ENCODE peak calls at places on chromosome 9, in nine cellular contexts. One of them, this sample, is unnamed.
A peak's percentile ranks its signal among the peaks of the same experiment; 100 is the strongest.

GRCh38 chr9:18061856-18062255 is 412.1 kb upstream of the ADAMTSL1 start:
- DNase-seq in CD8-positive, alpha-beta T cell: no peak
- DNase-seq in NCI-H774: no peak
- DNase-seq in posterior vena cava: no peak
- DNase-seq in COR-L47: no peak
- DNase-seq in activated CD4-positive, alpha-beta memory T cell treated with anti-CD3 and anti-CD28 coated beads for 36 hours: no peak
- DNase-seq in NCI-H2081: no peak
- DNase-seq in GM19239: no peak
- DNase-seq in heart left ventricle: no peak
- DNase-seq in this sample: no peak

GRCh38 chr9:124403246-124403645 is 12.0 kb downstream of the PSMB7 start:
- DNase-seq in NCI-H774: no peak
- DNase-seq in activated CD4-positive, alpha-beta memory T cell treated with anti-CD3 and anti-CD28 coated beads for 36 hours: no peak
- DNase-seq in heart left ventricle: no peak
- DNase-seq in GM19239: no peak
- DNase-seq in CD8-positive, alpha-beta T cell: no peak
- DNase-seq in NCI-H2081: no peak
- DNase-seq in posterior vena cava: no peak
- DNase-seq in COR-L47: no peak
- DNase-seq in this sample: no peak

GRCh38 chr9:130713286-130713975 is 19.9 kb downstream of the EXOSC2 start:
- DNase-seq in activated CD4-positive, alpha-beta memory T cell treated with anti-CD3 and anti-CD28 coated beads for 36 hours: no peak
- DNase-seq in heart left ventricle: no peak
- DNase-seq in NCI-H2081: no peak
- DNase-seq in posterior vena cava: no peak
- DNase-seq in COR-L47: no peak
- DNase-seq in GM19239: no peak
- DNase-seq in CD8-positive, alpha-beta T cell: no peak
- DNase-seq in NCI-H774: no peak
- DNase-seq in this sample: no peak

GRCh38 chr9:76657265-76657664 is 107.0 kb upstream of the PCA3 start:
- DNase-seq in CD8-positive, alpha-beta T cell: no peak
- DNase-seq in posterior vena cava: no peak
- DNase-seq in NCI-H774: no peak
- DNase-seq in GM19239: no peak
- DNase-seq in COR-L47: no peak
- DNase-seq in NCI-H2081: no peak
- DNase-seq in activated CD4-positive, alpha-beta memory T cell treated with anti-CD3 and anti-CD28 coated beads for 36 hours: no peak
- DNase-seq in heart left ventricle: no peak
- DNase-seq in this sample: no peak

GRCh38 chr9:81685763-81686613 is 3.4 kb downstream of the TLE1 start:
- DNase-seq in CD8-positive, alpha-beta T cell: no peak
- DNase-seq in COR-L47: no peak
- DNase-seq in heart left ventricle: no peak
- DNase-seq in NCI-H774: no peak
- DNase-seq in posterior vena cava: no peak
- DNase-seq in NCI-H2081: peak; percentile 37
- DNase-seq in activated CD4-positive, alpha-beta memory T cell treated with anti-CD3 and anti-CD28 coated beads for 36 hours: no peak
- DNase-seq in GM19239: no peak
- DNase-seq in this sample: no peak

GRCh38 chr9:81609782-81610738 is 79.3 kb downstream of the TLE1 start:
- DNase-seq in COR-L47: no peak
- DNase-seq in NCI-H774: no peak
- DNase-seq in GM19239: no peak
- DNase-seq in CD8-positive, alpha-beta T cell: no peak
- DNase-seq in activated CD4-positive, alpha-beta memory T cell treated with anti-CD3 and anti-CD28 coated beads for 36 hours: no peak
- DNase-seq in posterior vena cava: no peak
- DNase-seq in NCI-H2081: no peak
- DNase-seq in heart left ventricle: no peak
- DNase-seq in this sample: no peak

GRCh38 chr9:125867752-125868400 is 120.7 kb downstream of the PBX3 start:
- DNase-seq in NCI-H2081: peak; percentile 27
- DNase-seq in heart left ventricle: no peak
- DNase-seq in COR-L47: peak; percentile 10
- DNase-seq in activated CD4-positive, alpha-beta memory T cell treated with anti-CD3 and anti-CD28 coated beads for 36 hours: no peak
- DNase-seq in posterior vena cava: no peak
- DNase-seq in CD8-positive, alpha-beta T cell: no peak
- DNase-seq in GM19239: no peak
- DNase-seq in NCI-H774: no peak
- DNase-seq in this sample: no peak

GRCh38 chr9:19127881-19128719 is 808 bp upstream of the PLIN2 start:
- DNase-seq in posterior vena cava: peak; percentile 86
- DNase-seq in CD8-positive, alpha-beta T cell: peak; percentile 68
- DNase-seq in NCI-H774: no peak
- DNase-seq in activated CD4-positive, alpha-beta memory T cell treated with anti-CD3 and anti-CD28 coated beads for 36 hours: peak; percentile 48
- DNase-seq in heart left ventricle: peak; percentile 72
- DNase-seq in COR-L47: no peak
- DNase-seq in GM19239: no peak
- DNase-seq in NCI-H2081: no peak
- DNase-seq in this sample: no peak

GRCh38 chr9:28234133-28234898 is 661.0 kb upstream of the C9orf72 start:
- DNase-seq in heart left ventricle: no peak
- DNase-seq in COR-L47: no peak
- DNase-seq in activated CD4-positive, alpha-beta memory T cell treated with anti-CD3 and anti-CD28 coated beads for 36 hours: no peak
- DNase-seq in CD8-positive, alpha-beta T cell: no peak
- DNase-seq in NCI-H2081: no peak
- DNase-seq in GM19239: no peak
- DNase-seq in posterior vena cava: no peak
- DNase-seq in NCI-H774: no peak
- DNase-seq in this sample: no peak

GRCh38 chr9:104606202-104606601 is 775 bp upstream of the OR13C2 start:
- DNase-seq in NCI-H2081: peak; percentile 31
- DNase-seq in GM19239: no peak
- DNase-seq in CD8-positive, alpha-beta T cell: no peak
- DNase-seq in heart left ventricle: no peak
- DNase-seq in COR-L47: peak; percentile 78
- DNase-seq in posterior vena cava: no peak
- DNase-seq in NCI-H774: peak; percentile 32
- DNase-seq in activated CD4-positive, alpha-beta memory T cell treated with anti-CD3 and anti-CD28 coated beads for 36 hours: no peak
- DNase-seq in this sample: no peak

GRCh38 chr9:98551511-98552286 is 157.0 kb downstream of the GABBR2 start:
- DNase-seq in NCI-H2081: no peak
- DNase-seq in CD8-positive, alpha-beta T cell: no peak
- DNase-seq in posterior vena cava: no peak
- DNase-seq in COR-L47: no peak
- DNase-seq in activated CD4-positive, alpha-beta memory T cell treated with anti-CD3 and anti-CD28 coated beads for 36 hours: no peak
- DNase-seq in NCI-H774: no peak
- DNase-seq in GM19239: no peak
- DNase-seq in heart left ventricle: no peak
- DNase-seq in this sample: peak; percentile 60

GRCh38 chr9:34552606-34552981 is 29.8 kb upstream of the ENHO start:
- DNase-seq in activated CD4-positive, alpha-beta memory T cell treated with anti-CD3 and anti-CD28 coated beads for 36 hours: no peak
- DNase-seq in CD8-positive, alpha-beta T cell: no peak
- DNase-seq in NCI-H2081: no peak
- DNase-seq in heart left ventricle: no peak
- DNase-seq in COR-L47: no peak
- DNase-seq in GM19239: no peak
- DNase-seq in posterior vena cava: peak; percentile 60
- DNase-seq in NCI-H774: no peak
- DNase-seq in this sample: no peak

GRCh38 chr9:126131066-126132010 is 195.3 kb upstream of the MVB12B start:
- DNase-seq in activated CD4-positive, alpha-beta memory T cell treated with anti-CD3 and anti-CD28 coated beads for 36 hours: no peak
- DNase-seq in COR-L47: peak; percentile 41
- DNase-seq in posterior vena cava: peak; percentile 50
- DNase-seq in NCI-H2081: no peak
- DNase-seq in heart left ventricle: no peak
- DNase-seq in CD8-positive, alpha-beta T cell: peak; percentile 29
- DNase-seq in NCI-H774: no peak
- DNase-seq in GM19239: no peak
- DNase-seq in this sample: no peak

GRCh38 chr9:79711874-79712273 is 140.1 kb downstream of the TLE4 start:
- DNase-seq in NCI-H2081: no peak
- DNase-seq in CD8-positive, alpha-beta T cell: no peak
- DNase-seq in heart left ventricle: no peak
- DNase-seq in COR-L47: no peak
- DNase-seq in GM19239: no peak
- DNase-seq in NCI-H774: no peak
- DNase-seq in activated CD4-positive, alpha-beta memory T cell treated with anti-CD3 and anti-CD28 coated beads for 36 hours: no peak
- DNase-seq in posterior vena cava: no peak
- DNase-seq in this sample: no peak

GRCh38 chr9:2494571-2494970 is 127.0 kb upstream of the VLDLR start:
- DNase-seq in heart left ventricle: no peak
- DNase-seq in GM19239: no peak
- DNase-seq in CD8-positive, alpha-beta T cell: no peak
- DNase-seq in posterior vena cava: no peak
- DNase-seq in NCI-H774: no peak
- DNase-seq in COR-L47: no peak
- DNase-seq in NCI-H2081: no peak
- DNase-seq in activated CD4-positive, alpha-beta memory T cell treated with anti-CD3 and anti-CD28 coated beads for 36 hours: no peak
- DNase-seq in this sample: peak; percentile 55

GRCh38 chr9:114002271-114002985 is 75.7 kb downstream of the AMBP start:
- DNase-seq in CD8-positive, alpha-beta T cell: peak; percentile 35
- DNase-seq in activated CD4-positive, alpha-beta memory T cell treated with anti-CD3 and anti-CD28 coated beads for 36 hours: no peak
- DNase-seq in posterior vena cava: peak; percentile 72
- DNase-seq in COR-L47: no peak
- DNase-seq in GM19239: no peak
- DNase-seq in NCI-H774: no peak
- DNase-seq in NCI-H2081: no peak
- DNase-seq in heart left ventricle: no peak
- DNase-seq in this sample: no peak

GRCh38 chr9:137776306-137776995 is 101.1 kb upstream of the CACNA1B start:
- DNase-seq in NCI-H2081: no peak
- DNase-seq in activated CD4-positive, alpha-beta memory T cell treated with anti-CD3 and anti-CD28 coated beads for 36 hours: no peak
- DNase-seq in COR-L47: no peak
- DNase-seq in CD8-positive, alpha-beta T cell: no peak
- DNase-seq in GM19239: no peak
- DNase-seq in posterior vena cava: peak; percentile 63
- DNase-seq in NCI-H774: no peak
- DNase-seq in heart left ventricle: no peak
- DNase-seq in this sample: no peak

GRCh38 chr9:27344776-27345175 is 47.8 kb upstream of the EQTN start:
- DNase-seq in GM19239: no peak
- DNase-seq in posterior vena cava: no peak
- DNase-seq in NCI-H774: no peak
- DNase-seq in activated CD4-positive, alpha-beta memory T cell treated with anti-CD3 and anti-CD28 coated beads for 36 hours: no peak
- DNase-seq in heart left ventricle: no peak
- DNase-seq in COR-L47: no peak
- DNase-seq in CD8-positive, alpha-beta T cell: no peak
- DNase-seq in NCI-H2081: no peak
- DNase-seq in this sample: no peak

GRCh38 chr9:105341784-105342183 is 97.3 kb downstream of the SLC44A1 start:
- DNase-seq in COR-L47: no peak
- DNase-seq in posterior vena cava: no peak
- DNase-seq in CD8-positive, alpha-beta T cell: no peak
- DNase-seq in NCI-H2081: no peak
- DNase-seq in GM19239: no peak
- DNase-seq in heart left ventricle: no peak
- DNase-seq in NCI-H774: no peak
- DNase-seq in activated CD4-positive, alpha-beta memory T cell treated with anti-CD3 and anti-CD28 coated beads for 36 hours: no peak
- DNase-seq in this sample: no peak

GRCh38 chr9:21334603-21334968 is 618 bp downstream of the KLHL9 start:
- DNase-seq in GM19239: no peak
- DNase-seq in posterior vena cava: no peak
- DNase-seq in COR-L47: no peak
- DNase-seq in heart left ventricle: no peak
- DNase-seq in NCI-H2081: peak; percentile 44
- DNase-seq in NCI-H774: no peak
- DNase-seq in CD8-positive, alpha-beta T cell: no peak
- DNase-seq in activated CD4-positive, alpha-beta memory T cell treated with anti-CD3 and anti-CD28 coated beads for 36 hours: no peak
- DNase-seq in this sample: no peak

GRCh38 chr9:93520523-93520922 is 55.9 kb upstream of the PHF2 start:
- DNase-seq in NCI-H774: no peak
- DNase-seq in posterior vena cava: no peak
- DNase-seq in CD8-positive, alpha-beta T cell: no peak
- DNase-seq in activated CD4-positive, alpha-beta memory T cell treated with anti-CD3 and anti-CD28 coated beads for 36 hours: no peak
- DNase-seq in COR-L47: no peak
- DNase-seq in GM19239: no peak
- DNase-seq in heart left ventricle: no peak
- DNase-seq in NCI-H2081: peak; percentile 4
- DNase-seq in this sample: no peak

GRCh38 chr9:35313911-35314310 is 152.1 kb downstream of the UNC13B start:
- DNase-seq in GM19239: no peak
- DNase-seq in NCI-H2081: no peak
- DNase-seq in COR-L47: no peak
- DNase-seq in CD8-positive, alpha-beta T cell: no peak
- DNase-seq in heart left ventricle: no peak
- DNase-seq in posterior vena cava: no peak
- DNase-seq in NCI-H774: no peak
- DNase-seq in activated CD4-positive, alpha-beta memory T cell treated with anti-CD3 and anti-CD28 coated beads for 36 hours: no peak
- DNase-seq in this sample: no peak

GRCh38 chr9:34072410-34072809 is 23.7 kb upstream of the UBAP2 start:
- DNase-seq in posterior vena cava: no peak
- DNase-seq in activated CD4-positive, alpha-beta memory T cell treated with anti-CD3 and anti-CD28 coated beads for 36 hours: no peak
- DNase-seq in GM19239: no peak
- DNase-seq in CD8-positive, alpha-beta T cell: no peak
- DNase-seq in NCI-H2081: no peak
- DNase-seq in COR-L47: no peak
- DNase-seq in NCI-H774: no peak
- DNase-seq in heart left ventricle: no peak
- DNase-seq in this sample: no peak

GRCh38 chr9:105725370-105725769 is 31.0 kb downstream of the TMEM38B start:
- DNase-seq in activated CD4-positive, alpha-beta memory T cell treated with anti-CD3 and anti-CD28 coated beads for 36 hours: no peak
- DNase-seq in COR-L47: no peak
- DNase-seq in posterior vena cava: no peak
- DNase-seq in GM19239: no peak
- DNase-seq in NCI-H774: no peak
- DNase-seq in CD8-positive, alpha-beta T cell: no peak
- DNase-seq in heart left ventricle: no peak
- DNase-seq in NCI-H2081: no peak
- DNase-seq in this sample: no peak

GRCh38 chr9:118991366-118992285 is 377.6 kb downstream of the BRINP1 start:
- DNase-seq in CD8-positive, alpha-beta T cell: no peak
- DNase-seq in GM19239: no peak
- DNase-seq in activated CD4-positive, alpha-beta memory T cell treated with anti-CD3 and anti-CD28 coated beads for 36 hours: no peak
- DNase-seq in heart left ventricle: no peak
- DNase-seq in posterior vena cava: no peak
- DNase-seq in COR-L47: no peak
- DNase-seq in NCI-H774: no peak
- DNase-seq in NCI-H2081: no peak
- DNase-seq in this sample: no peak

GRCh38 chr9:83220737-83221136 is 157.8 kb upstream of the RASEF start:
- DNase-seq in heart left ventricle: no peak
- DNase-seq in posterior vena cava: no peak
- DNase-seq in GM19239: peak; percentile 4
- DNase-seq in NCI-H2081: no peak
- DNase-seq in CD8-positive, alpha-beta T cell: no peak
- DNase-seq in COR-L47: no peak
- DNase-seq in NCI-H774: no peak
- DNase-seq in activated CD4-positive, alpha-beta memory T cell treated with anti-CD3 and anti-CD28 coated beads for 36 hours: no peak
- DNase-seq in this sample: peak; percentile 82

GRCh38 chr9:95005276-95006141 is 279.0 kb downstream of the AOPEP start:
- DNase-seq in posterior vena cava: no peak
- DNase-seq in NCI-H2081: peak; percentile 14
- DNase-seq in COR-L47: no peak
- DNase-seq in activated CD4-positive, alpha-beta memory T cell treated with anti-CD3 and anti-CD28 coated beads for 36 hours: no peak
- DNase-seq in GM19239: no peak
- DNase-seq in NCI-H774: no peak
- DNase-seq in heart left ventricle: no peak
- DNase-seq in CD8-positive, alpha-beta T cell: no peak
- DNase-seq in this sample: no peak

GRCh38 chr9:98784855-98785254 is 11.5 kb downstream of the ANKS6 start:
- DNase-seq in COR-L47: no peak
- DNase-seq in NCI-H774: no peak
- DNase-seq in activated CD4-positive, alpha-beta memory T cell treated with anti-CD3 and anti-CD28 coated beads for 36 hours: no peak
- DNase-seq in heart left ventricle: no peak
- DNase-seq in NCI-H2081: no peak
- DNase-seq in CD8-positive, alpha-beta T cell: no peak
- DNase-seq in GM19239: no peak
- DNase-seq in posterior vena cava: no peak
- DNase-seq in this sample: no peak

GRCh38 chr9:134400283-134400682 is 74.0 kb downstream of the RXRA start:
- DNase-seq in posterior vena cava: no peak
- DNase-seq in NCI-H774: no peak
- DNase-seq in NCI-H2081: no peak
- DNase-seq in COR-L47: no peak
- DNase-seq in CD8-positive, alpha-beta T cell: no peak
- DNase-seq in heart left ventricle: no peak
- DNase-seq in activated CD4-positive, alpha-beta memory T cell treated with anti-CD3 and anti-CD28 coated beads for 36 hours: no peak
- DNase-seq in GM19239: no peak
- DNase-seq in this sample: no peak

GRCh38 chr9:132548971-132549649 is 33.3 kb upstream of the BARHL1 start:
- DNase-seq in COR-L47: no peak
- DNase-seq in activated CD4-positive, alpha-beta memory T cell treated with anti-CD3 and anti-CD28 coated beads for 36 hours: no peak
- DNase-seq in NCI-H2081: no peak
- DNase-seq in GM19239: no peak
- DNase-seq in heart left ventricle: peak; percentile 10
- DNase-seq in NCI-H774: no peak
- DNase-seq in posterior vena cava: peak; percentile 56
- DNase-seq in CD8-positive, alpha-beta T cell: no peak
- DNase-seq in this sample: no peak

GRCh38 chr9:6382681-6383080 is 30.3 kb upstream of the UHRF2 start:
- DNase-seq in GM19239: no peak
- DNase-seq in activated CD4-positive, alpha-beta memory T cell treated with anti-CD3 and anti-CD28 coated beads for 36 hours: no peak
- DNase-seq in heart left ventricle: no peak
- DNase-seq in NCI-H2081: no peak
- DNase-seq in NCI-H774: no peak
- DNase-seq in posterior vena cava: no peak
- DNase-seq in COR-L47: no peak
- DNase-seq in CD8-positive, alpha-beta T cell: no peak
- DNase-seq in this sample: no peak